ENCODE peak calls at places on chromosomes 12 and 14, in nine cellular contexts. A, G, H, E, S, J, N, B and L are unnamed samples.

GRCh38 chr14:105858676-105859025 is 332.3 kb downstream of the TMEM121 start:
- DNase-seq in S (no peak), G (no peak), B (no peak), H (no peak), A (no peak), E (no peak), J (no peak), N (peak; percentile 33), L (no peak)

GRCh38 chr12:42946776-42947435 is 357.4 kb upstream of the PRICKLE1 start:
- DNase-seq in H (no peak), B (no peak), G (no peak), N (no peak), E (no peak), S (no peak), J (no peak), A (no peak), L (no peak)

GRCh38 chr14:54251356-54251755 is 145.5 kb upstream of the CDKN3 start:
- DNase-seq in H (peak; percentile 2), B (no peak), N (no peak), G (no peak), S (no peak), E (no peak), A (no peak), J (no peak), L (no peak)

GRCh38 chr12:118328486-118329340 is 44.0 kb downstream of the TAOK3 start:
- DNase-seq in H (no peak), S (no peak), G (no peak), J (no peak), N (no peak), A (no peak), E (no peak), B (no peak), L (no peak)

GRCh38 chr12:94987806-94988205 is 15.7 kb downstream of the NDUFA12 start:
- DNase-seq in J (no peak), G (no peak), N (no peak), H (peak; percentile 44), B (no peak), S (no peak), E (no peak), A (no peak), L (no peak)

GRCh38 chr12:111435661-111436201 is 30.0 kb downstream of the SH2B3 start:
- DNase-seq in J (no peak), A (no peak), B (no peak), H (no peak), E (no peak), S (no peak), G (no peak), N (no peak), L (no peak)

GRCh38 chr12:19746471-19746870 is 307.2 kb downstream of the AEBP2 start:
- DNase-seq in H (no peak), N (no peak), A (no peak), E (no peak), G (no peak), B (no peak), S (no peak), J (no peak), L (no peak)

GRCh38 chr12:3427956-3428355 is 63.0 kb upstream of the PRMT8 start:
- DNase-seq in E (no peak), A (no peak), N (no peak), B (no peak), J (no peak), G (no peak), S (no peak), H (no peak), L (no peak)

GRCh38 chr12:16165506-16165905 is 112.0 kb downstream of the SLC15A5 start:
- DNase-seq in J (peak; percentile 67), A (no peak), N (no peak), H (peak; percentile 44), G (peak; percentile 27), S (peak; percentile 73), E (no peak), B (peak; percentile 19), L (no peak)

GRCh38 chr12:76032043-76032981 is 736 bp upstream of the PHLDA1 start:
- DNase-seq in E (no peak), N (peak; percentile 69), S (peak; percentile 74), H (peak; percentile 79), J (peak; percentile 67), B (peak; percentile 71), A (no peak), G (no peak), L (peak; percentile 62)

GRCh38 chr12:8078400-8078799 is 3.7 kb upstream of the NECAP1 start:
- DNase-seq in H (peak; percentile 78), E (no peak), S (peak; percentile 94), J (peak; percentile 62), B (peak; percentile 21), G (peak; percentile 50), N (no peak), A (no peak), L (no peak)

GRCh38 chr14:56666716-56667115 is 87.1 kb downstream of the TMEM260 start:
- DNase-seq in N (no peak), G (no peak), H (no peak), B (no peak), S (peak; percentile 81), E (no peak), J (no peak), A (no peak), L (no peak)

GRCh38 chr14:51950007-51950406 is 39.3 kb upstream of the RTRAF start:
- DNase-seq in B (no peak), E (no peak), N (no peak), H (no peak), A (no peak), S (no peak), J (no peak), G (no peak), L (no peak)

GRCh38 chr14:51957950-51958349 is 31.4 kb upstream of the RTRAF start:
- DNase-seq in J (no peak), S (peak; percentile 63), N (no peak), H (no peak), B (no peak), G (no peak), E (no peak), A (no peak), L (no peak)

GRCh38 chr14:51953996-51954395 is 35.4 kb upstream of the RTRAF start:
- DNase-seq in G (no peak), H (no peak), S (no peak), B (no peak), E (no peak), N (no peak), A (no peak), J (no peak), L (no peak)

GRCh38 chr14:51959928-51960327 is 29.4 kb upstream of the RTRAF start:
- DNase-seq in E (no peak), S (no peak), B (no peak), J (no peak), A (no peak), H (no peak), N (no peak), G (no peak), L (no peak)

DNA sequence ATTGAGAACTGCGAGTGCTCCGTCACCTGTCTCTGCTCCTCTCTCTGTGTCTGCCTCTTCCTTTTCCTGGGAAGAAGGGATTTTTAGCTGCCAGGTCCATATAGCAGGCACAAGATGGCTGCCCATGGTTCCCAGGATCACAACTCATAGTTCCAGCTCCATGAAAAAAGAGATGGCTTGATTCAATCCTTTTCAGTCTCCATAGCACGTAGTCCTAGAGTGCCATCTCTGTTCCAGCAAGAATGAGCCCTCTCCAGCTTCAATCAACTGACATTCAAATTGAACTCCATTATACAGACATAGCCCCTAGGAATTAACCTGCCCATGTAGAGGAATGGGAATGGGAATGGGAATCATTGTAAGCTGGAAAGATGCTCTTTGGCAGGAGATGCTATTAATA is 34.7 kb upstream of the RTRAF start:
- DNase-seq in A (no peak), N (no peak), B (no peak), S (no peak), E (no peak), H (no peak), J (no peak), G (no peak), L (no peak)
- TF ChIP-seq CTCF in A (no peak), N (no peak), B (no peak), S (no peak), E (no peak), H (no peak), J (peak; percentile 25), G (peak; percentile 3), L (no peak)

GRCh38 chr12:113552760-113553159 is 81.1 kb upstream of the LHX5 start:
- DNase-seq in H (no peak), B (no peak), E (no peak), J (no peak), S (no peak), A (no peak), N (no peak), G (no peak), L (no peak)
- TF ChIP-seq CTCF in H (no peak), B (no peak), E (no peak), J (no peak), S (no peak), A (no peak), N (no peak), G (no peak), L (no peak)

GRCh38 chr14:64954491-64955240 is 12.1 kb upstream of the GPX2 start:
- DNase-seq in H (no peak), E (no peak), A (no peak), B (no peak), S (no peak), J (no peak), N (no peak), G (no peak), L (no peak)

GRCh38 chr14:64951724-64952123 is 9.2 kb upstream of the GPX2 start:
- DNase-seq in N (no peak), J (no peak), B (no peak), A (no peak), E (no peak), H (no peak), S (no peak), G (no peak), L (no peak)

GRCh38 chr14:64953661-64954060 is 11.1 kb upstream of the GPX2 start:
- DNase-seq in N (no peak), J (no peak), A (no peak), E (no peak), H (no peak), G (no peak), S (no peak), B (no peak), L (no peak)

GRCh38 chr14:64952598-64953309 is 10.2 kb upstream of the GPX2 start:
- DNase-seq in H (no peak), G (no peak), E (no peak), N (no peak), J (peak; percentile 26), B (peak; percentile 67), A (no peak), S (peak; percentile 61), L (no peak)

DNA sequence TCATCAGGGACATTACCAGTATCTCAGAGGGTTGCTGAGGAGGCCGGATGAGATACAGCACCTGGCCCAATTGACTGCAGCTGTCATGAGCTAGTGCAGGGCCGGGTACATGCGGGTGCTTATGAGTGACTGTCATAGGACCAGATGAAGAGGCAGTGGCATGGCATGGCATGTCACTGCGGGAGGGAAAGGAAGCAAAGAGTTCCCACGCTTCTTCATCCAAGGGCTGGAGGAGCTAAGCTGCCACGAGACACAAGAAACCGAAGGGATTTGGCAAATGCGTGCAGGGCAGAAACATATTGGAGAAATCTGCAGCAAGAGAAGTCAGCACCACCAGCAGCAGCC is 10.7 kb upstream of the GPX2 start:
- DNase-seq in H (no peak), E (no peak), B (no peak), S (no peak), N (no peak), A (no peak), J (no peak), G (no peak), L (no peak)
- TF ChIP-seq CTCF in H (no peak), E (no peak), B (no peak), S (no peak), N (no peak), A (no peak), J (no peak), G (no peak), L (no peak)

GRCh38 chr12:120317258-120318105 is 10.1 kb downstream of the PLA2G1B start:
- DNase-seq in E (peak; percentile 100), N (peak; percentile 99), J (peak; percentile 100), B (peak; percentile 95), A (peak; percentile 99), H (peak; percentile 99), G (peak; percentile 99), S (peak; percentile 100), L (peak; percentile 99)
- TF ChIP-seq CTCF in E (peak; percentile 66), N (peak; percentile 38), J (peak; percentile 61), B (peak; percentile 22), A (peak; percentile 56), H (peak; percentile 65), G (peak; percentile 87), S (peak; percentile 81), L (peak; percentile 67)